ENCODE peak calls at places on chromosome 10, in nine cellular contexts. One of them, this sample, is unnamed.

GRCh38 chr10:26480909-26481703 is 43.0 kb downstream of the APBB1IP start:
- DNase-seq in coronary artery: no peak
- DNase-seq in A549: no peak
- DNase-seq in body of pancreas: peak; percentile 68
- DNase-seq in cardiac muscle cell: no peak
- DNase-seq in neuronal stem cell: no peak
- DNase-seq in PC-3: no peak
- DNase-seq in heart right ventricle: peak; percentile 11
- DNase-seq in fibroblast of lung: no peak
- DNase-seq in this sample: no peak

GRCh38 chr10:12358863-12359647 is 9.7 kb downstream of the CAMK1D start:
- DNase-seq in PC-3: no peak
- DNase-seq in neuronal stem cell: no peak
- DNase-seq in body of pancreas: no peak
- DNase-seq in coronary artery: no peak
- DNase-seq in cardiac muscle cell: no peak
- DNase-seq in A549: no peak
- DNase-seq in heart right ventricle: no peak
- DNase-seq in fibroblast of lung: no peak
- DNase-seq in this sample: peak; percentile 81

GRCh38 chr10:52335665-52336064 is 21.6 kb downstream of the DKK1 start:
- DNase-seq in coronary artery: no peak
- DNase-seq in body of pancreas: no peak
- DNase-seq in neuronal stem cell: no peak
- DNase-seq in heart right ventricle: no peak
- DNase-seq in A549: no peak
- DNase-seq in PC-3: peak; percentile 97
- DNase-seq in cardiac muscle cell: no peak
- DNase-seq in fibroblast of lung: no peak
- DNase-seq in this sample: no peak

GRCh38 chr10:18378766-18379165 is 238.5 kb downstream of the CACNB2 start:
- DNase-seq in A549: no peak
- DNase-seq in fibroblast of lung: no peak
- DNase-seq in PC-3: no peak
- DNase-seq in body of pancreas: no peak
- DNase-seq in neuronal stem cell: no peak
- DNase-seq in heart right ventricle: peak; percentile 28
- DNase-seq in coronary artery: no peak
- DNase-seq in cardiac muscle cell: no peak
- DNase-seq in this sample: no peak

GRCh38 chr10:3668276-3668960 is 116.6 kb downstream of the KLF6 start:
- DNase-seq in body of pancreas: peak; percentile 63
- DNase-seq in coronary artery: no peak
- DNase-seq in cardiac muscle cell: peak; percentile 32
- DNase-seq in neuronal stem cell: no peak
- DNase-seq in A549: no peak
- DNase-seq in fibroblast of lung: peak; percentile 79
- DNase-seq in PC-3: no peak
- DNase-seq in heart right ventricle: no peak
- DNase-seq in this sample: peak; percentile 47

GRCh38 chr10:34505338-34505737 is 309.8 kb downstream of the PARD3 start:
- DNase-seq in fibroblast of lung: peak; percentile 14
- DNase-seq in body of pancreas: no peak
- DNase-seq in coronary artery: no peak
- DNase-seq in A549: no peak
- DNase-seq in cardiac muscle cell: no peak
- DNase-seq in neuronal stem cell: no peak
- DNase-seq in heart right ventricle: no peak
- DNase-seq in PC-3: no peak
- DNase-seq in this sample: no peak

GRCh38 chr10:28411648-28412047 is 108.8 kb upstream of the MPP7 start:
- DNase-seq in coronary artery: no peak
- DNase-seq in A549: no peak
- DNase-seq in heart right ventricle: no peak
- DNase-seq in fibroblast of lung: no peak
- DNase-seq in cardiac muscle cell: no peak
- DNase-seq in body of pancreas: no peak
- DNase-seq in PC-3: peak; percentile 38
- DNase-seq in neuronal stem cell: no peak
- DNase-seq in this sample: no peak

GRCh38 chr10:119388849-119389345 is 153.6 kb downstream of the RGS10 start:
- DNase-seq in A549: no peak
- DNase-seq in fibroblast of lung: no peak
- DNase-seq in cardiac muscle cell: no peak
- DNase-seq in body of pancreas: no peak
- DNase-seq in heart right ventricle: no peak
- DNase-seq in neuronal stem cell: no peak
- DNase-seq in PC-3: no peak
- DNase-seq in coronary artery: no peak
- DNase-seq in this sample: no peak

DNA sequence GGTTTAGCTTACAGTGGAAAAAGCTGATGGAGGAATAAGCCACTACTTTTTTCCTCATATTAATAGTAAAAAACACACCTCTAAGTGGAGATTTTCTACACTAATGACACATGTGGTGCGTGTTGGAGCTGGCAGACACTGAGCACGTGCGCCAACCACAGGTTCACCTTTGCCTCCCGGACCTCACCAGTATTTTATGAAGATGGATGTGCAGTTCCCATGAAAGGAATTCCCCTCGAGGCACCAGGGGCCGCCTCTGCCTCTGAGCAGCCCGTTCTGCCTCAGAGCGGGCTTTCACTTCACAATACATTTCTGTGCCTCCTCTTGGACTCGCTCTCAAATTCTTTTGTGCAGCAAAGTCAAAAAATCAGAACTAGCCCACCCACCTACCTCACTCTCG is 477.5 kb upstream of the ADARB2 start:
- DNase-seq in cardiac muscle cell: no peak
- DNase-seq in neuronal stem cell: no peak
- DNase-seq in PC-3: no peak
- DNase-seq in A549: no peak
- DNase-seq in fibroblast of lung: no peak
- DNase-seq in coronary artery: no peak
- DNase-seq in body of pancreas: no peak
- DNase-seq in heart right ventricle: no peak
- DNase-seq in this sample: no peak
- H3K27ac ChIP-seq in cardiac muscle cell: no peak overlapping the region
- H3K27ac ChIP-seq in neuronal stem cell: no peak overlapping the region
- H3K27ac ChIP-seq in PC-3: no peak overlapping the region
- H3K27ac ChIP-seq in A549: no peak overlapping the region
- H3K27ac ChIP-seq in fibroblast of lung: no peak overlapping the region
- H3K27ac ChIP-seq in coronary artery: no peak overlapping the region
- H3K27ac ChIP-seq in body of pancreas: no peak overlapping the region
- H3K27ac ChIP-seq in heart right ventricle: no peak overlapping the region
- H3K27ac ChIP-seq in this sample: no peak overlapping the region

GRCh38 chr10:131980321-131980720 is 1.4 kb downstream of the BNIP3 start:
- DNase-seq in A549: no peak
- DNase-seq in body of pancreas: no peak
- DNase-seq in PC-3: no peak
- DNase-seq in cardiac muscle cell: no peak
- DNase-seq in neuronal stem cell: no peak
- DNase-seq in coronary artery: no peak
- DNase-seq in fibroblast of lung: no peak
- DNase-seq in heart right ventricle: no peak
- DNase-seq in this sample: no peak
- H3K4me3 ChIP-seq in A549: peak overlapping the region; percentile 72
- H3K4me3 ChIP-seq in body of pancreas: peak overlapping the region; percentile 100
- H3K4me3 ChIP-seq in PC-3: peak overlapping the region; percentile 92
- H3K4me3 ChIP-seq in cardiac muscle cell: peak overlapping the region; percentile 97
- H3K4me3 ChIP-seq in neuronal stem cell: peak overlapping the region; percentile 84
- H3K4me3 ChIP-seq in coronary artery: peak overlapping the region; percentile 80
- H3K4me3 ChIP-seq in fibroblast of lung: peak overlapping the region; percentile 69
- H3K4me3 ChIP-seq in heart right ventricle: peak overlapping the region; percentile 93
- H3K4me3 ChIP-seq in this sample: peak overlapping the region; percentile 77

DNA sequence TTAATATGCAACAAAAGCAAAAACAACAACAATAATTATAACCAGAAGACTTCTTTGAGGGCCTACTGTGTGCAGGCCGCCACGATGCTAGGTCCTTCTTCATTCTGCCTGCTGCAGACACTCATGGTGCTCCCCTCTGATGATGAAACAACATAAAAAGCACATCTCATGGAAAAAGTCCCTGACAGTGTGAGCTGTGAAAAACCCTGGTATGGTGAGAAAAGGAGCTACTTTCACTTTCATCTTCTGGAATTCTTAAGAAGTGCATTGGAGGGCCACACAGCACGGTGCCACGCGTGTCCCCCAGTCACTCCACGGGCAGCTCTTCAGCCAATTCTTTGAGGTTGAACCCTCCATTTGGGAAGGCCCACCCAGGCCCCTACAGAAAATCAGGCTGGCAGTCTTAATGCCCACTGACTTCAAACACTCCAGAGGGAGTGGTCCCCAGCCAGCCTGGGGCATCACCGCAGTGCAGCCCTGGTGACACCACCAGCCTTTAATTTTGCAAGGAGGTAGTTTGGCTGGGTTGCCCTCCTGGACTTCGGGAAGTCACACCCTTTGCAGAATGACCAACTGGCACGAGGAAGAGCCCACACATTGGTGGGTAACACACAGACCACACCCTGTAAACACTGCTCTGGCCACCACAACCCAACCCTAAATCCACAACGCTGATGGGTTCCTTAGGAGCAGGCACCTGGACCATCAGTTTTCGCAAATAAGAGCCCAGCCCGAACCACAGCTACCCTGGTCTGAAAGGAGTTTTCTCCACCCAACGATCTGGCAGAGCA is 7.6 kb downstream of the KCNMA1 start:
- DNase-seq in cardiac muscle cell: no peak
- DNase-seq in A549: no peak
- DNase-seq in fibroblast of lung: peak; percentile 50
- DNase-seq in PC-3: peak; percentile 66
- DNase-seq in neuronal stem cell: no peak
- DNase-seq in heart right ventricle: no peak
- DNase-seq in coronary artery: peak; percentile 71
- DNase-seq in body of pancreas: no peak
- DNase-seq in this sample: no peak
- H3K27ac ChIP-seq in cardiac muscle cell: no peak overlapping the region
- H3K27ac ChIP-seq in A549: peak overlapping the region; percentile 29
- H3K27ac ChIP-seq in fibroblast of lung: no peak overlapping the region
- H3K27ac ChIP-seq in PC-3: peak overlapping the region; percentile 79
- H3K27ac ChIP-seq in neuronal stem cell: no peak overlapping the region
- H3K27ac ChIP-seq in heart right ventricle: no peak overlapping the region
- H3K27ac ChIP-seq in coronary artery: peak overlapping the region; percentile 76
- H3K27ac ChIP-seq in body of pancreas: no peak overlapping the region
- H3K27ac ChIP-seq in this sample: no peak overlapping the region

GRCh38 chr10:70677620-70678249 is 5.4 kb downstream of the ADAMTS14 start:
- DNase-seq in heart right ventricle: no peak
- DNase-seq in cardiac muscle cell: no peak
- DNase-seq in A549: no peak
- DNase-seq in body of pancreas: no peak
- DNase-seq in fibroblast of lung: no peak
- DNase-seq in coronary artery: no peak
- DNase-seq in neuronal stem cell: no peak
- DNase-seq in PC-3: no peak
- DNase-seq in this sample: no peak
- H3K4me3 ChIP-seq in heart right ventricle: no peak overlapping the region
- H3K4me3 ChIP-seq in cardiac muscle cell: no peak overlapping the region
- H3K4me3 ChIP-seq in A549: no peak overlapping the region
- H3K4me3 ChIP-seq in body of pancreas: no peak overlapping the region
- H3K4me3 ChIP-seq in fibroblast of lung: no peak overlapping the region
- H3K4me3 ChIP-seq in coronary artery: no peak overlapping the region
- H3K4me3 ChIP-seq in neuronal stem cell: no peak overlapping the region
- H3K4me3 ChIP-seq in PC-3: no peak overlapping the region
- H3K4me3 ChIP-seq in this sample: no peak overlapping the region

GRCh38 chr10:44954962-44955361 is 4.6 kb upstream of the RASSF4 start:
- DNase-seq in neuronal stem cell: no peak
- DNase-seq in A549: no peak
- DNase-seq in body of pancreas: no peak
- DNase-seq in cardiac muscle cell: no peak
- DNase-seq in PC-3: no peak
- DNase-seq in coronary artery: no peak
- DNase-seq in heart right ventricle: no peak
- DNase-seq in fibroblast of lung: no peak
- DNase-seq in this sample: no peak
- H3K27ac ChIP-seq in neuronal stem cell: no peak overlapping the region
- H3K27ac ChIP-seq in A549: no peak overlapping the region
- H3K27ac ChIP-seq in body of pancreas: no peak overlapping the region
- H3K27ac ChIP-seq in cardiac muscle cell: no peak overlapping the region
- H3K27ac ChIP-seq in PC-3: no peak overlapping the region
- H3K27ac ChIP-seq in coronary artery: no peak overlapping the region
- H3K27ac ChIP-seq in heart right ventricle: no peak overlapping the region
- H3K27ac ChIP-seq in fibroblast of lung: no peak overlapping the region
- H3K27ac ChIP-seq in this sample: no peak overlapping the region

This sample was measured in right cardiac atrium.